ENCODE peak calls at places on chromosomes 6 and 20, in eight cellular contexts. W is psoas muscle; Y is CD8-positive, alpha-beta memory T cell; A is endothelial cell of umbilical vein; Q is brain microvascular endothelial cell; L is endodermal cell; G is CD4-positive, CD25-positive, alpha-beta regulatory T cell; K is AG09309. M is an unnamed sample.
A peak's percentile ranks its signal among the peaks of the same experiment; 100 is the strongest.

GRCh38 chr6:37550436-37550835 is 50.7 kb upstream of the CCDC167 start:
- DNase-seq in A (no peak), Y (no peak), Q (no peak), G (no peak), K (no peak), W (no peak), L (no peak), M (no peak)

GRCh38 chr6:44074383-44075136 is 52.7 kb downstream of the MRPL14 start:
- DNase-seq in G (peak; percentile 39), A (peak; percentile 67), Y (peak; percentile 56), W (peak; percentile 75), L (peak; percentile 89), K (no peak), Q (peak; percentile 76), M (peak; percentile 73)

GRCh38 chr20:23995905-23996666 is 7.5 kb upstream of the GGTLC1 start:
- DNase-seq in Q (peak; percentile 4), L (peak; percentile 60), Y (peak; percentile 31), W (peak; percentile 51), K (no peak), G (peak; percentile 31), A (peak; percentile 24), M (peak; percentile 63)

GRCh38 chr6:83696674-83697073 is 12.2 kb downstream of the SNAP91 start:
- DNase-seq in G (no peak), A (peak; percentile 93), Q (no peak), K (no peak), Y (no peak), L (no peak), W (no peak), M (no peak)

GRCh38 chr20:21396045-21396893 is 1.1 kb downstream of the NKX2-4 start:
- DNase-seq in Y (peak; percentile 18), L (peak; percentile 82), G (no peak), Q (no peak), A (peak; percentile 32), W (no peak), K (no peak), M (no peak)

GRCh38 chr6:145755682-145756081 is 20.4 kb upstream of the EPM2A start:
- DNase-seq in K (no peak), W (no peak), A (no peak), Q (no peak), L (no peak), Y (no peak), G (no peak), M (no peak)

GRCh38 chr6:82711992-82712788 is 348.6 kb downstream of the TPBG start:
- DNase-seq in Y (no peak), A (no peak), W (peak; percentile 57), K (peak; percentile 75), Q (no peak), G (no peak), L (no peak), M (no peak)

GRCh38 chr20:48454721-48455490 is 372.9 kb downstream of the PREX1 start:
- DNase-seq in Q (no peak), W (no peak), L (no peak), A (no peak), K (no peak), Y (no peak), G (no peak), M (no peak)

GRCh38 chr6:166949533-166950442 is 6.6 kb downstream of the RNASET2 start:
- DNase-seq in L (peak; percentile 59), Y (no peak), A (no peak), K (no peak), Q (no peak), W (no peak), G (no peak), M (no peak)

GRCh38 chr6:37354526-37355384 is 972 bp downstream of the RNF8 start:
- DNase-seq in L (peak; percentile 60), G (no peak), Y (no peak), Q (no peak), W (peak; percentile 41), A (no peak), K (no peak), M (no peak)

GRCh38 chr6:38404900-38405556 is 234.7 kb downstream of the BTBD9 start:
- DNase-seq in G (no peak), A (peak; percentile 32), L (no peak), Q (no peak), K (no peak), W (no peak), Y (no peak), M (no peak)

GRCh38 chr6:127634178-127634577 is 57.2 kb downstream of the C6orf58 start:
- DNase-seq in W (no peak), K (no peak), A (no peak), L (no peak), Y (no peak), G (no peak), Q (no peak), M (no peak)

GRCh38 chr6:148723484-148723883 is 23.3 kb upstream of the UST start:
- DNase-seq in A (no peak), Y (no peak), W (no peak), K (peak; percentile 96), L (no peak), G (no peak), Q (peak; percentile 52), M (no peak)

GRCh38 chr6:130885392-130886192 is 58.4 kb downstream of the SMLR1 start:
- DNase-seq in Y (peak; percentile 62), L (peak; percentile 91), Q (peak; percentile 75), K (no peak), A (peak; percentile 79), W (peak; percentile 17), G (peak; percentile 62), M (no peak)

GRCh38 chr6:28563420-28564095 is 37.9 kb downstream of the GPX5 start:
- DNase-seq in L (no peak), Q (no peak), A (no peak), W (no peak), G (no peak), Y (no peak), K (no peak), M (no peak)

GRCh38 chr20:62624325-62624690 is 18.0 kb upstream of the SLCO4A1 start:
- DNase-seq in G (no peak), W (no peak), A (no peak), Q (no peak), Y (no peak), L (peak; percentile 64), K (no peak), M (no peak)

GRCh38 chr6:10033223-10033829 is 381.5 kb downstream of the TFAP2A start:
- DNase-seq in Q (no peak), A (no peak), K (no peak), Y (no peak), L (peak; percentile 52), W (no peak), G (no peak), M (peak; percentile 71)

GRCh38 chr6:159110013-159110412 is 59.2 kb upstream of the FNDC1 start:
- DNase-seq in A (peak; percentile 16), Y (peak; percentile 40), G (no peak), K (peak; percentile 13), W (no peak), L (peak; percentile 87), Q (peak; percentile 68), M (no peak)

GRCh38 chr6:152146385-152146784 is 338.9 kb downstream of the ESR1 start:
- DNase-seq in K (peak; percentile 38), L (no peak), Y (no peak), Q (peak; percentile 83), A (no peak), G (no peak), W (no peak), M (no peak)

GRCh38 chr6:78909391-78909790 is 42.0 kb downstream of the IRAK1BP1 start:
- DNase-seq in Q (peak; percentile 13), K (peak; percentile 76), Y (no peak), A (no peak), L (no peak), G (no peak), W (no peak), M (no peak)

GRCh38 chr6:83055366-83055964 is 10.2 kb downstream of the UBE3D start:
- DNase-seq in Q (peak; percentile 49), Y (peak; percentile 31), L (peak; percentile 81), G (peak; percentile 20), K (peak; percentile 14), W (peak; percentile 23), A (peak; percentile 45), M (no peak)

GRCh38 chr6:21111399-21111725 is 482.2 kb upstream of the SOX4 start:
- DNase-seq in K (no peak), Y (no peak), A (peak; percentile 71), L (peak; percentile 58), Q (no peak), W (no peak), G (no peak), M (no peak)

GRCh38 chr6:50681213-50681824 is 32.0 kb upstream of the TFAP2D start:
- DNase-seq in A (no peak), K (no peak), Y (no peak), Q (no peak), L (no peak), G (no peak), W (no peak), M (no peak)

GRCh38 chr20:52999040-52999439 is 26.9 kb downstream of the TSHZ2 start:
- DNase-seq in Y (no peak), K (no peak), Q (no peak), W (no peak), A (no peak), L (no peak), G (no peak), M (no peak)
- H3K4me3 ChIP-seq in Y (no peak overlapping the region), K (no peak overlapping the region), Q (no peak overlapping the region), W (no peak overlapping the region), A (no peak overlapping the region), L (no peak overlapping the region), G (no peak overlapping the region), M (no peak overlapping the region)

GRCh38 chr20:36644032-36644712 is 1.8 kb downstream of the SLA2 start:
- DNase-seq in W (no peak), K (no peak), G (peak; percentile 22), L (no peak), A (no peak), Q (no peak), Y (peak; percentile 79), M (no peak)
- H3K4me3 ChIP-seq in W (no peak overlapping the region), K (no peak overlapping the region), G (peak overlapping the region; percentile 96), L (no peak overlapping the region), A (no peak overlapping the region), Q (no peak overlapping the region), Y (peak overlapping the region; percentile 91), M (no peak overlapping the region)

DNA sequence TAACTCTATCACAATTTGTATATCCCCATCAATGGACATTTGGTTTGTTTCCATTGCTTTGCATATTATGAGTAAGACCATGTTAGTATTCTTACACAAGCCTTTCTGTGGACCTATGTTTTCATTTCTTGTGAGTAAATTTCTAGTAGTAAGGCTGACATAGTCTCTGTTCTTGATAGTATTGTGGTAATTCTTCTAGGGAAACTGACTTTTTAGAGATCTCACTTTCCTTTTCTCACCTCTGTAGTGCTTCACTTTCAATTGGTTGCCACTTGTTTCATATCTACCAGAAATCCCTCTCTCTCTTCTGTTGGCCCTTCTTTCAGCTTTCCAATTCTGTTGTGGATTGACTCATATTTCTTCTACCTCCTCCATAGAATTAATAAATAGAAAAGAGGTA is 8.5 kb downstream of the ISM1 start:
- DNase-seq in W (no peak), G (no peak), Q (no peak), L (no peak), Y (no peak), A (no peak), K (no peak), M (no peak)
- H3K4me3 ChIP-seq in W (no peak overlapping the region), G (peak overlapping the region; percentile 1), Q (no peak overlapping the region), L (no peak overlapping the region), Y (no peak overlapping the region), A (no peak overlapping the region), K (no peak overlapping the region), M (no peak overlapping the region)

DNA sequence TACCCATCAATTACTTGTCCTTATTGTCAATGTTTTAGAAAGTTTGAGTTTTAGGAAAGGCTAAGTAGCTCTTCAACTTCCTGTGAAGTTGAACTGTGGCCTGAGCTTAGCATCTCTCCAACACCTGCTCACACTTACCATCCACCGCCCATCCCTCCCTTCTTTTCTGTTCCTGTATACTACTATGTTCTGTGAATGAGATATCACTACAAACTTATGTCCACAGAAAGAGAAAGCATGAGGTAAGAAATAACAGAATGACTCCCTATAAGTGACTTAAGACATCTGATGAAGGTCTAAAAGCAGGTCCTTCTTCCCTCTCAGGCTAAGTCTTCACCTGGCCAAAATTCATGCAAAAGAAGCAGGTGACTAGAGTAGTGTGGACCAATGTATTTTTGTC is 246.3 kb upstream of the PREP start:
- DNase-seq in W (no peak), Y (no peak), L (no peak), G (no peak), Q (no peak), K (no peak), A (no peak), M (no peak)
- H3K4me3 ChIP-seq in W (no peak overlapping the region), Y (no peak overlapping the region), L (no peak overlapping the region), G (peak overlapping the region; percentile 20), Q (no peak overlapping the region), K (no peak overlapping the region), A (no peak overlapping the region), M (no peak overlapping the region)